ENCODE peak calls at places on chromosome 5, in ten cellular contexts. One of them, this sample, is unnamed.

GRCh38 chr5:168843277-168843997 is 264.3 kb upstream of the PANK3 start:
- DNase-seq in NCI-H2029 treated with DMSO at 0.1 percent for 48 hours: no peak
- DNase-seq in OCI-M1: no peak
- DNase-seq in activated CD4-positive, alpha-beta T cell treated with anti-CD3 and anti-CD28 coated beads, Interleukin-2, amount 50 U/mL, for 48 hours: no peak
- DNase-seq in NCI-H774: no peak
- DNase-seq in germinal center: no peak
- DNase-seq in stomach: no peak
- DNase-seq in T-helper 9 cell: no peak
- DNase-seq in lung: no peak
- DNase-seq in M059J: no peak
- DNase-seq in this sample: no peak

GRCh38 chr5:32241034-32241783 is 67.1 kb upstream of the GOLPH3 start:
- DNase-seq in T-helper 9 cell: no peak
- DNase-seq in NCI-H774: no peak
- DNase-seq in stomach: no peak
- DNase-seq in lung: no peak
- DNase-seq in OCI-M1: no peak
- DNase-seq in NCI-H2029 treated with DMSO at 0.1 percent for 48 hours: no peak
- DNase-seq in M059J: no peak
- DNase-seq in germinal center: no peak
- DNase-seq in activated CD4-positive, alpha-beta T cell treated with anti-CD3 and anti-CD28 coated beads, Interleukin-2, amount 50 U/mL, for 48 hours: no peak
- DNase-seq in this sample: no peak

GRCh38 chr5:35438786-35439185 is 178.9 kb upstream of the SPEF2 start:
- DNase-seq in lung: no peak
- DNase-seq in germinal center: no peak
- DNase-seq in stomach: no peak
- DNase-seq in activated CD4-positive, alpha-beta T cell treated with anti-CD3 and anti-CD28 coated beads, Interleukin-2, amount 50 U/mL, for 48 hours: no peak
- DNase-seq in OCI-M1: peak
- DNase-seq in NCI-H2029 treated with DMSO at 0.1 percent for 48 hours: no peak
- DNase-seq in M059J: no peak
- DNase-seq in NCI-H774: no peak
- DNase-seq in T-helper 9 cell: no peak
- DNase-seq in this sample: no peak

GRCh38 chr5:54959673-54960418 is 25.5 kb downstream of the ESM1 start:
- DNase-seq in NCI-H774: no peak
- DNase-seq in germinal center: peak
- DNase-seq in T-helper 9 cell: no peak
- DNase-seq in lung: no peak
- DNase-seq in OCI-M1: peak
- DNase-seq in stomach: peak
- DNase-seq in activated CD4-positive, alpha-beta T cell treated with anti-CD3 and anti-CD28 coated beads, Interleukin-2, amount 50 U/mL, for 48 hours: peak
- DNase-seq in M059J: peak
- DNase-seq in NCI-H2029 treated with DMSO at 0.1 percent for 48 hours: peak
- DNase-seq in this sample: no peak

GRCh38 chr5:136457390-136458094 is 92.2 kb upstream of the TRPC7 start:
- DNase-seq in lung: no peak
- DNase-seq in T-helper 9 cell: no peak
- DNase-seq in NCI-H2029 treated with DMSO at 0.1 percent for 48 hours: peak
- DNase-seq in germinal center: no peak
- DNase-seq in OCI-M1: no peak
- DNase-seq in M059J: peak
- DNase-seq in activated CD4-positive, alpha-beta T cell treated with anti-CD3 and anti-CD28 coated beads, Interleukin-2, amount 50 U/mL, for 48 hours: no peak
- DNase-seq in NCI-H774: peak
- DNase-seq in stomach: peak
- DNase-seq in this sample: no peak

GRCh38 chr5:68303038-68303738 is 87.6 kb downstream of the PIK3R1 start:
- DNase-seq in lung: no peak
- DNase-seq in germinal center: no peak
- DNase-seq in T-helper 9 cell: no peak
- DNase-seq in NCI-H774: no peak
- DNase-seq in NCI-H2029 treated with DMSO at 0.1 percent for 48 hours: no peak
- DNase-seq in M059J: peak
- DNase-seq in OCI-M1: no peak
- DNase-seq in activated CD4-positive, alpha-beta T cell treated with anti-CD3 and anti-CD28 coated beads, Interleukin-2, amount 50 U/mL, for 48 hours: no peak
- DNase-seq in stomach: no peak
- DNase-seq in this sample: no peak

GRCh38 chr5:1004598-1005361 is 3.8 kb upstream of the NKD2 start:
- DNase-seq in NCI-H2029 treated with DMSO at 0.1 percent for 48 hours: no peak
- DNase-seq in NCI-H774: peak
- DNase-seq in stomach: peak
- DNase-seq in lung: peak
- DNase-seq in OCI-M1: peak
- DNase-seq in T-helper 9 cell: peak
- DNase-seq in germinal center: no peak
- DNase-seq in M059J: no peak
- DNase-seq in activated CD4-positive, alpha-beta T cell treated with anti-CD3 and anti-CD28 coated beads, Interleukin-2, amount 50 U/mL, for 48 hours: peak
- DNase-seq in this sample: no peak

GRCh38 chr5:43042626-43043399 is 2.7 kb upstream of the ANXA2R start:
- DNase-seq in NCI-H774: peak
- DNase-seq in OCI-M1: peak
- DNase-seq in activated CD4-positive, alpha-beta T cell treated with anti-CD3 and anti-CD28 coated beads, Interleukin-2, amount 50 U/mL, for 48 hours: peak
- DNase-seq in lung: peak
- DNase-seq in NCI-H2029 treated with DMSO at 0.1 percent for 48 hours: peak
- DNase-seq in T-helper 9 cell: peak
- DNase-seq in stomach: peak
- DNase-seq in M059J: peak
- DNase-seq in germinal center: peak
- DNase-seq in this sample: no peak

GRCh38 chr5:86838078-86838477 is 220.3 kb downstream of the COX7C start:
- DNase-seq in OCI-M1: no peak
- DNase-seq in stomach: no peak
- DNase-seq in M059J: no peak
- DNase-seq in NCI-H774: no peak
- DNase-seq in NCI-H2029 treated with DMSO at 0.1 percent for 48 hours: no peak
- DNase-seq in germinal center: no peak
- DNase-seq in T-helper 9 cell: no peak
- DNase-seq in activated CD4-positive, alpha-beta T cell treated with anti-CD3 and anti-CD28 coated beads, Interleukin-2, amount 50 U/mL, for 48 hours: no peak
- DNase-seq in lung: no peak
- DNase-seq in this sample: no peak

GRCh38 chr5:31639488-31640011 is 619 bp downstream of the PDZD2 start:
- DNase-seq in lung: no peak
- DNase-seq in NCI-H774: no peak
- DNase-seq in T-helper 9 cell: no peak
- DNase-seq in OCI-M1: no peak
- DNase-seq in NCI-H2029 treated with DMSO at 0.1 percent for 48 hours: no peak
- DNase-seq in germinal center: no peak
- DNase-seq in activated CD4-positive, alpha-beta T cell treated with anti-CD3 and anti-CD28 coated beads, Interleukin-2, amount 50 U/mL, for 48 hours: peak
- DNase-seq in M059J: no peak
- DNase-seq in stomach: no peak
- DNase-seq in this sample: no peak

GRCh38 chr5:180820788-180821321 is 18.2 kb upstream of the MGAT1 start:
- DNase-seq in germinal center: peak
- DNase-seq in activated CD4-positive, alpha-beta T cell treated with anti-CD3 and anti-CD28 coated beads, Interleukin-2, amount 50 U/mL, for 48 hours: no peak
- DNase-seq in OCI-M1: peak
- DNase-seq in stomach: no peak
- DNase-seq in M059J: no peak
- DNase-seq in T-helper 9 cell: no peak
- DNase-seq in NCI-H774: peak
- DNase-seq in lung: no peak
- DNase-seq in NCI-H2029 treated with DMSO at 0.1 percent for 48 hours: no peak
- DNase-seq in this sample: no peak

GRCh38 chr5:55591671-55592070 is 56.9 kb upstream of the PLPP1 start:
- DNase-seq in NCI-H774: no peak
- DNase-seq in activated CD4-positive, alpha-beta T cell treated with anti-CD3 and anti-CD28 coated beads, Interleukin-2, amount 50 U/mL, for 48 hours: no peak
- DNase-seq in stomach: no peak
- DNase-seq in T-helper 9 cell: no peak
- DNase-seq in germinal center: no peak
- DNase-seq in OCI-M1: peak
- DNase-seq in M059J: no peak
- DNase-seq in lung: no peak
- DNase-seq in NCI-H2029 treated with DMSO at 0.1 percent for 48 hours: no peak
- DNase-seq in this sample: no peak

GRCh38 chr5:168176251-168176650 is 115.2 kb upstream of the WWC1 start:
- DNase-seq in T-helper 9 cell: no peak
- DNase-seq in NCI-H774: no peak
- DNase-seq in germinal center: no peak
- DNase-seq in M059J: no peak
- DNase-seq in activated CD4-positive, alpha-beta T cell treated with anti-CD3 and anti-CD28 coated beads, Interleukin-2, amount 50 U/mL, for 48 hours: no peak
- DNase-seq in OCI-M1: no peak
- DNase-seq in lung: no peak
- DNase-seq in stomach: no peak
- DNase-seq in NCI-H2029 treated with DMSO at 0.1 percent for 48 hours: no peak
- DNase-seq in this sample: no peak

GRCh38 chr5:3251784-3252183 is 343.8 kb upstream of the IRX1 start:
- DNase-seq in activated CD4-positive, alpha-beta T cell treated with anti-CD3 and anti-CD28 coated beads, Interleukin-2, amount 50 U/mL, for 48 hours: no peak
- DNase-seq in stomach: no peak
- DNase-seq in M059J: no peak
- DNase-seq in NCI-H2029 treated with DMSO at 0.1 percent for 48 hours: no peak
- DNase-seq in germinal center: no peak
- DNase-seq in NCI-H774: no peak
- DNase-seq in T-helper 9 cell: no peak
- DNase-seq in lung: peak
- DNase-seq in OCI-M1: no peak
- DNase-seq in this sample: no peak

GRCh38 chr5:53480474-53481353 is at the start of gene FST:
- DNase-seq in NCI-H774: no peak
- DNase-seq in NCI-H2029 treated with DMSO at 0.1 percent for 48 hours: peak
- DNase-seq in lung: no peak
- DNase-seq in T-helper 9 cell: no peak
- DNase-seq in M059J: peak
- DNase-seq in OCI-M1: peak
- DNase-seq in germinal center: peak
- DNase-seq in activated CD4-positive, alpha-beta T cell treated with anti-CD3 and anti-CD28 coated beads, Interleukin-2, amount 50 U/mL, for 48 hours: no peak
- DNase-seq in stomach: peak
- DNase-seq in this sample: no peak

GRCh38 chr5:56166671-56167070 is 66.5 kb downstream of the ANKRD55 start:
- DNase-seq in M059J: no peak
- DNase-seq in stomach: no peak
- DNase-seq in activated CD4-positive, alpha-beta T cell treated with anti-CD3 and anti-CD28 coated beads, Interleukin-2, amount 50 U/mL, for 48 hours: no peak
- DNase-seq in T-helper 9 cell: no peak
- DNase-seq in lung: no peak
- DNase-seq in OCI-M1: no peak
- DNase-seq in NCI-H774: no peak
- DNase-seq in NCI-H2029 treated with DMSO at 0.1 percent for 48 hours: no peak
- DNase-seq in germinal center: no peak
- DNase-seq in this sample: no peak

GRCh38 chr5:65111961-65112658 is 343.4 kb downstream of the CWC27 start:
- DNase-seq in T-helper 9 cell: no peak
- DNase-seq in M059J: no peak
- DNase-seq in NCI-H774: no peak
- DNase-seq in germinal center: no peak
- DNase-seq in NCI-H2029 treated with DMSO at 0.1 percent for 48 hours: no peak
- DNase-seq in stomach: no peak
- DNase-seq in lung: no peak
- DNase-seq in OCI-M1: no peak
- DNase-seq in activated CD4-positive, alpha-beta T cell treated with anti-CD3 and anti-CD28 coated beads, Interleukin-2, amount 50 U/mL, for 48 hours: no peak
- DNase-seq in this sample: no peak